ENCODE peak calls at places on chromosomes 7 and 10, in ten cellular contexts. One of them, this sample, is unnamed.

GRCh38 chr10:92502296-92502695 is 71.6 kb downstream of the IDE start:
- DNase-seq in endothelial cell of umbilical vein: no peak
- DNase-seq in stomach: no peak
- DNase-seq in breast epithelium: no peak
- DNase-seq in spleen: no peak
- DNase-seq in transverse colon: no peak
- DNase-seq in prostate gland: no peak
- DNase-seq in GM12891: no peak
- DNase-seq in H1: no peak
- DNase-seq in GM12878: no peak
- DNase-seq in this sample: no peak

GRCh38 chr10:73744690-73744994 is 470 bp downstream of the SEC24C start:
- DNase-seq in endothelial cell of umbilical vein: no peak
- DNase-seq in stomach: peak
- DNase-seq in breast epithelium: no peak
- DNase-seq in spleen: no peak
- DNase-seq in transverse colon: peak
- DNase-seq in prostate gland: peak
- DNase-seq in GM12891: no peak
- DNase-seq in H1: no peak
- DNase-seq in GM12878: no peak
- DNase-seq in this sample: peak

GRCh38 chr7:46291064-46291463 is 370.0 kb upstream of the IGFBP3 start:
- DNase-seq in endothelial cell of umbilical vein: no peak
- DNase-seq in stomach: no peak
- DNase-seq in breast epithelium: no peak
- DNase-seq in spleen: no peak
- DNase-seq in transverse colon: no peak
- DNase-seq in prostate gland: no peak
- DNase-seq in GM12891: no peak
- DNase-seq in H1: no peak
- DNase-seq in GM12878: peak
- DNase-seq in this sample: no peak

GRCh38 chr7:87876759-87877234 is 504 bp downstream of the DBF4 start:
- DNase-seq in endothelial cell of umbilical vein: peak
- DNase-seq in stomach: peak
- DNase-seq in breast epithelium: peak
- DNase-seq in spleen: peak
- DNase-seq in transverse colon: peak
- DNase-seq in prostate gland: peak
- DNase-seq in GM12891: peak
- DNase-seq in H1: no peak
- DNase-seq in GM12878: no peak
- DNase-seq in this sample: peak

GRCh38 chr10:25694976-25695375 is 239.1 kb upstream of the MYO3A start:
- DNase-seq in endothelial cell of umbilical vein: no peak
- DNase-seq in stomach: no peak
- DNase-seq in breast epithelium: no peak
- DNase-seq in spleen: no peak
- DNase-seq in transverse colon: no peak
- DNase-seq in prostate gland: no peak
- DNase-seq in GM12891: no peak
- DNase-seq in H1: no peak
- DNase-seq in GM12878: no peak
- DNase-seq in this sample: no peak

GRCh38 chr7:35036361-35037171 is 719 bp downstream of the DPY19L1 start:
- DNase-seq in endothelial cell of umbilical vein: peak
- DNase-seq in stomach: peak
- DNase-seq in breast epithelium: no peak
- DNase-seq in spleen: peak
- DNase-seq in transverse colon: peak
- DNase-seq in prostate gland: peak
- DNase-seq in GM12891: peak
- DNase-seq in H1: no peak
- DNase-seq in GM12878: no peak
- DNase-seq in this sample: peak

GRCh38 chr10:44978213-44978569 is 418 bp downstream of the DEPP1 start:
- DNase-seq in endothelial cell of umbilical vein: no peak
- DNase-seq in stomach: no peak
- DNase-seq in breast epithelium: no peak
- DNase-seq in spleen: peak
- DNase-seq in transverse colon: peak
- DNase-seq in prostate gland: no peak
- DNase-seq in GM12891: no peak
- DNase-seq in H1: no peak
- DNase-seq in GM12878: no peak
- DNase-seq in this sample: no peak

GRCh38 chr7:7405461-7405860 is 130.2 kb downstream of the COL28A1 start:
- DNase-seq in endothelial cell of umbilical vein: no peak
- DNase-seq in stomach: no peak
- DNase-seq in breast epithelium: no peak
- DNase-seq in spleen: no peak
- DNase-seq in transverse colon: no peak
- DNase-seq in prostate gland: no peak
- DNase-seq in GM12891: no peak
- DNase-seq in H1: no peak
- DNase-seq in GM12878: no peak
- DNase-seq in this sample: no peak

GRCh38 chr7:137618748-137619147 is 228.0 kb downstream of the DGKI start:
- DNase-seq in endothelial cell of umbilical vein: no peak
- DNase-seq in stomach: no peak
- DNase-seq in breast epithelium: no peak
- DNase-seq in spleen: no peak
- DNase-seq in transverse colon: no peak
- DNase-seq in prostate gland: no peak
- DNase-seq in GM12891: no peak
- DNase-seq in H1: no peak
- DNase-seq in GM12878: no peak
- DNase-seq in this sample: no peak

GRCh38 chr10:3484306-3485187 is 300.5 kb downstream of the KLF6 start:
- DNase-seq in endothelial cell of umbilical vein: no peak
- DNase-seq in stomach: no peak
- DNase-seq in breast epithelium: no peak
- DNase-seq in spleen: no peak
- DNase-seq in transverse colon: no peak
- DNase-seq in prostate gland: no peak
- DNase-seq in GM12891: no peak
- DNase-seq in H1: no peak
- DNase-seq in GM12878: peak
- DNase-seq in this sample: no peak

GRCh38 chr7:30908681-30909080 is 3.0 kb upstream of the AQP1 start:
- DNase-seq in endothelial cell of umbilical vein: no peak
- DNase-seq in stomach: no peak
- DNase-seq in breast epithelium: no peak
- DNase-seq in spleen: no peak
- DNase-seq in transverse colon: no peak
- DNase-seq in prostate gland: no peak
- DNase-seq in GM12891: no peak
- DNase-seq in H1: peak
- DNase-seq in GM12878: no peak
- DNase-seq in this sample: no peak

GRCh38 chr10:77533156-77533886 is 104.3 kb downstream of the KCNMA1 start:
- DNase-seq in endothelial cell of umbilical vein: no peak
- DNase-seq in stomach: no peak
- DNase-seq in breast epithelium: no peak
- DNase-seq in spleen: no peak
- DNase-seq in transverse colon: no peak
- DNase-seq in prostate gland: no peak
- DNase-seq in GM12891: no peak
- DNase-seq in H1: no peak
- DNase-seq in GM12878: no peak
- DNase-seq in this sample: no peak

GRCh38 chr10:71523756-71524155 is 127.0 kb downstream of the CDH23 start:
- DNase-seq in endothelial cell of umbilical vein: no peak
- DNase-seq in stomach: no peak
- DNase-seq in breast epithelium: no peak
- DNase-seq in spleen: no peak
- DNase-seq in transverse colon: no peak
- DNase-seq in prostate gland: no peak
- DNase-seq in GM12891: no peak
- DNase-seq in H1: no peak
- DNase-seq in GM12878: no peak
- DNase-seq in this sample: no peak

GRCh38 chr10:71526662-71527061 is 129.9 kb downstream of the CDH23 start:
- DNase-seq in endothelial cell of umbilical vein: no peak
- DNase-seq in stomach: no peak
- DNase-seq in breast epithelium: no peak
- DNase-seq in spleen: no peak
- DNase-seq in transverse colon: peak
- DNase-seq in prostate gland: no peak
- DNase-seq in GM12891: no peak
- DNase-seq in H1: no peak
- DNase-seq in GM12878: no peak
- DNase-seq in this sample: no peak

GRCh38 chr10:71525102-71525501 is 128.4 kb downstream of the CDH23 start:
- DNase-seq in endothelial cell of umbilical vein: no peak
- DNase-seq in stomach: no peak
- DNase-seq in breast epithelium: no peak
- DNase-seq in spleen: no peak
- DNase-seq in transverse colon: no peak
- DNase-seq in prostate gland: no peak
- DNase-seq in GM12891: no peak
- DNase-seq in H1: no peak
- DNase-seq in GM12878: no peak
- DNase-seq in this sample: no peak

GRCh38 chr10:71527135-71527534 is 130.4 kb downstream of the CDH23 start:
- DNase-seq in endothelial cell of umbilical vein: no peak
- DNase-seq in stomach: no peak
- DNase-seq in breast epithelium: no peak
- DNase-seq in spleen: no peak
- DNase-seq in transverse colon: no peak
- DNase-seq in prostate gland: no peak
- DNase-seq in GM12891: no peak
- DNase-seq in H1: no peak
- DNase-seq in GM12878: no peak
- DNase-seq in this sample: no peak

GRCh38 chr10:71525721-71526120 is 129.0 kb downstream of the CDH23 start:
- DNase-seq in endothelial cell of umbilical vein: no peak
- DNase-seq in stomach: no peak
- DNase-seq in breast epithelium: no peak
- DNase-seq in spleen: no peak
- DNase-seq in transverse colon: no peak
- DNase-seq in prostate gland: no peak
- DNase-seq in GM12891: no peak
- DNase-seq in H1: no peak
- DNase-seq in GM12878: no peak
- DNase-seq in this sample: no peak
- TF ChIP-seq POLR2A in endothelial cell of umbilical vein: no peak
- TF ChIP-seq POLR2A in stomach: no peak
- TF ChIP-seq POLR2A in breast epithelium: no peak
- TF ChIP-seq POLR2A in spleen: no peak
- TF ChIP-seq POLR2A in transverse colon: no peak
- TF ChIP-seq POLR2A in prostate gland: no peak
- TF ChIP-seq POLR2A in GM12891: no peak
- TF ChIP-seq POLR2A in H1: no peak
- TF ChIP-seq POLR2A in GM12878: no peak
- TF ChIP-seq POLR2A in this sample: no peak

GRCh38 chr7:97578225-97578624 is 153.7 kb upstream of the TAC1 start:
- DNase-seq in endothelial cell of umbilical vein: no peak
- DNase-seq in stomach: no peak
- DNase-seq in breast epithelium: no peak
- DNase-seq in spleen: no peak
- DNase-seq in transverse colon: no peak
- DNase-seq in prostate gland: no peak
- DNase-seq in GM12891: no peak
- DNase-seq in H1: no peak
- DNase-seq in GM12878: no peak
- DNase-seq in this sample: no peak
- TF ChIP-seq POLR2AphosphoS5 in endothelial cell of umbilical vein: no peak
- TF ChIP-seq POLR2AphosphoS5 in stomach: no peak
- TF ChIP-seq POLR2AphosphoS5 in breast epithelium: no peak
- TF ChIP-seq POLR2AphosphoS5 in spleen: no peak
- TF ChIP-seq POLR2AphosphoS5 in transverse colon: no peak
- TF ChIP-seq POLR2AphosphoS5 in prostate gland: no peak
- TF ChIP-seq POLR2AphosphoS5 in GM12891: no peak
- TF ChIP-seq POLR2AphosphoS5 in H1: no peak
- TF ChIP-seq POLR2AphosphoS5 in GM12878: no peak
- TF ChIP-seq POLR2AphosphoS5 in this sample: no peak

GRCh38 chr7:44796034-44796503 is 412 bp upstream of the PPIA start:
- DNase-seq in endothelial cell of umbilical vein: no peak
- DNase-seq in stomach: no peak
- DNase-seq in breast epithelium: peak
- DNase-seq in spleen: no peak
- DNase-seq in transverse colon: no peak
- DNase-seq in prostate gland: no peak
- DNase-seq in GM12891: no peak
- DNase-seq in H1: peak
- DNase-seq in GM12878: no peak
- DNase-seq in this sample: no peak

GRCh38 chr7:44798649-44799275 is 2.3 kb downstream of the PPIA start:
- DNase-seq in endothelial cell of umbilical vein: no peak
- DNase-seq in stomach: no peak
- DNase-seq in breast epithelium: no peak
- DNase-seq in spleen: no peak
- DNase-seq in transverse colon: no peak
- DNase-seq in prostate gland: no peak
- DNase-seq in GM12891: no peak
- DNase-seq in H1: no peak
- DNase-seq in GM12878: no peak
- DNase-seq in this sample: no peak

GRCh38 chr7:44796504-44797328 is at the start of gene PPIA:
- DNase-seq in endothelial cell of umbilical vein: peak
- DNase-seq in stomach: peak
- DNase-seq in breast epithelium: peak
- DNase-seq in spleen: peak
- DNase-seq in transverse colon: peak
- DNase-seq in prostate gland: peak
- DNase-seq in GM12891: peak
- DNase-seq in H1: peak
- DNase-seq in GM12878: peak
- DNase-seq in this sample: peak

GRCh38 chr7:44799939-44800338 is 3.5 kb downstream of the PPIA start:
- DNase-seq in endothelial cell of umbilical vein: no peak
- DNase-seq in stomach: no peak
- DNase-seq in breast epithelium: no peak
- DNase-seq in spleen: no peak
- DNase-seq in transverse colon: no peak
- DNase-seq in prostate gland: no peak
- DNase-seq in GM12891: no peak
- DNase-seq in H1: no peak
- DNase-seq in GM12878: no peak
- DNase-seq in this sample: no peak

GRCh38 chr7:44797329-44798258 is 1.1 kb downstream of the PPIA start:
- DNase-seq in endothelial cell of umbilical vein: peak
- DNase-seq in stomach: peak
- DNase-seq in breast epithelium: peak
- DNase-seq in spleen: peak
- DNase-seq in transverse colon: peak
- DNase-seq in prostate gland: peak
- DNase-seq in GM12891: peak
- DNase-seq in H1: peak
- DNase-seq in GM12878: no peak
- DNase-seq in this sample: peak
- TF ChIP-seq POLR2A in endothelial cell of umbilical vein: peak
- TF ChIP-seq POLR2A in stomach: no peak
- TF ChIP-seq POLR2A in breast epithelium: no peak
- TF ChIP-seq POLR2A in spleen: no peak
- TF ChIP-seq POLR2A in transverse colon: peak
- TF ChIP-seq POLR2A in prostate gland: peak
- TF ChIP-seq POLR2A in GM12891: peak
- TF ChIP-seq POLR2A in H1: peak
- TF ChIP-seq POLR2A in GM12878: no peak
- TF ChIP-seq POLR2A in this sample: peak

GRCh38 chr7:118311121-118311803 is 86.8 kb downstream of the ANKRD7 start:
- DNase-seq in endothelial cell of umbilical vein: no peak
- DNase-seq in stomach: no peak
- DNase-seq in breast epithelium: no peak
- DNase-seq in spleen: no peak
- DNase-seq in transverse colon: no peak
- DNase-seq in prostate gland: no peak
- DNase-seq in GM12891: no peak
- DNase-seq in H1: no peak
- DNase-seq in GM12878: peak
- DNase-seq in this sample: no peak
- TF ChIP-seq POLR2AphosphoS5 in endothelial cell of umbilical vein: no peak
- TF ChIP-seq POLR2AphosphoS5 in stomach: no peak
- TF ChIP-seq POLR2AphosphoS5 in breast epithelium: no peak
- TF ChIP-seq POLR2AphosphoS5 in spleen: no peak
- TF ChIP-seq POLR2AphosphoS5 in transverse colon: no peak
- TF ChIP-seq POLR2AphosphoS5 in prostate gland: no peak
- TF ChIP-seq POLR2AphosphoS5 in GM12891: no peak
- TF ChIP-seq POLR2AphosphoS5 in H1: no peak
- TF ChIP-seq POLR2AphosphoS5 in GM12878: no peak
- TF ChIP-seq POLR2AphosphoS5 in this sample: no peak

This sample was measured in GM12892.